ENCODE peak calls at places on chromosomes 4 and X, in nine cellular contexts. T is astrocyte of the spinal cord, Z is ureter, S is memory B cell, D is GM13977, Y is iPS-NIHi11, E is LHCN-M2, H is transverse colon, B is head of caudate nucleus. W is an unnamed sample.

GRCh38 chrX:10199212-10199611 is 42.4 kb downstream of the CLCN4 start:
- DNase-seq in T (no peak), Z (no peak), S (peak; percentile 30), D (no peak), Y (no peak), E (peak; percentile 8), H (peak; percentile 29), B (no peak), W (peak; percentile 25)

GRCh38 chrX:323721-324628 is 5.4 kb upstream of the GTPBP6 start:
- DNase-seq in T (peak; percentile 69), Z (no peak), S (no peak), D (no peak), Y (no peak), E (peak; percentile 30), H (peak; percentile 50), B (peak; percentile 44), W (no peak)

GRCh38 chr4:29082684-29083083 is 1637.5 kb upstream of the PCDH7 start:
- DNase-seq in T (no peak), Z (no peak), S (no peak), D (no peak), Y (no peak), E (no peak), H (no peak), B (no peak), W (no peak)

GRCh38 chrX:14351889-14352288 is 177.4 kb upstream of the GLRA2 start:
- DNase-seq in T (no peak), Z (no peak), S (no peak), D (no peak), Y (peak; percentile 17), E (no peak), H (no peak), B (no peak), W (no peak)

GRCh38 chr4:2930135-2930805 is 32.9 kb downstream of the NOP14 start:
- DNase-seq in T (no peak), Z (no peak), S (no peak), D (no peak), Y (no peak), E (no peak), H (no peak), B (peak; percentile 39), W (no peak)

GRCh38 chr4:129446074-129446473 is 350.1 kb downstream of the C4orf33 start:
- DNase-seq in T (no peak), Z (no peak), S (no peak), D (no peak), Y (no peak), E (no peak), H (no peak), B (no peak), W (no peak)

GRCh38 chr4:7547368-7548040 is 112.8 kb upstream of the PSAPL1 start:
- DNase-seq in T (no peak), Z (peak; percentile 69), S (no peak), D (no peak), Y (no peak), E (no peak), H (no peak), B (no peak), W (no peak)

GRCh38 chr4:103497692-103498091 is 222.1 kb downstream of the TACR3 start:
- DNase-seq in T (no peak), Z (no peak), S (no peak), D (no peak), Y (no peak), E (peak; percentile 12), H (no peak), B (no peak), W (no peak)

GRCh38 chr4:88059781-88060180 is 52.3 kb downstream of the PKD2 start:
- DNase-seq in T (no peak), Z (no peak), S (no peak), D (no peak), Y (no peak), E (no peak), H (no peak), B (no peak), W (no peak)